ENCODE peak calls at places on chromosomes 2 and 18, in nine cellular contexts. Q is GM23248, M is kidney epithelial cell, A is IMR-90, D is breast epithelium, U is tibial nerve, H is pancreas, Y is brain microvascular endothelial cell, T is H1. W is an unnamed sample.
A peak's percentile ranks its signal among the peaks of the same experiment; 100 is the strongest.

GRCh38 chr2:47452761-47453160 is 49.8 kb downstream of the MSH2 start:
- DNase-seq in M (no peak), H (no peak), U (no peak), A (no peak), D (no peak), Y (no peak), Q (no peak), T (no peak), W (no peak)

GRCh38 chr2:186726938-186727337 is 33.1 kb downstream of the FAM171B start:
- DNase-seq in T (no peak), U (no peak), Y (no peak), D (no peak), H (no peak), Q (peak; percentile 9), M (no peak), A (peak; percentile 60), W (no peak)

GRCh38 chr2:96485751-96486643 is 19.2 kb downstream of the NEURL3 start:
- DNase-seq in A (peak; percentile 87), M (peak; percentile 95), Q (peak; percentile 94), T (peak; percentile 69), U (peak; percentile 39), D (peak; percentile 74), H (peak; percentile 65), Y (peak; percentile 81), W (no peak)

GRCh38 chr18:62751341-62751821 is 36.0 kb downstream of the PHLPP1 start:
- DNase-seq in Q (peak; percentile 12), A (peak; percentile 25), D (no peak), U (no peak), Y (peak; percentile 42), M (no peak), H (no peak), T (no peak), W (peak; percentile 84)

GRCh38 chr2:42844901-42845685 is 52.7 kb upstream of the HAAO start:
- DNase-seq in U (no peak), Y (no peak), M (no peak), H (no peak), T (no peak), Q (peak; percentile 67), D (no peak), A (peak; percentile 88), W (no peak)

GRCh38 chr2:85647823-85648526 is 20.0 kb downstream of the SFTPB start:
- DNase-seq in Q (no peak), A (no peak), H (no peak), D (no peak), Y (no peak), M (no peak), U (no peak), T (no peak), W (no peak)

GRCh38 chr2:9739508-9739907 is 103.8 kb upstream of the TAF1B start:
- DNase-seq in U (peak; percentile 36), M (no peak), D (no peak), A (no peak), Y (no peak), H (no peak), T (no peak), Q (peak; percentile 64), W (no peak)

GRCh38 chr2:226489765-226490164 is 309.9 kb downstream of the IRS1 start:
- DNase-seq in Q (peak; percentile 88), U (no peak), A (peak; percentile 94), H (no peak), T (no peak), Y (peak; percentile 67), M (peak; percentile 51), D (no peak), W (no peak)

GRCh38 chr2:38230756-38231155 is 146.3 kb downstream of the ATL2 start:
- DNase-seq in Y (no peak), U (no peak), M (no peak), H (no peak), A (no peak), Q (no peak), D (no peak), T (no peak), W (no peak)

GRCh38 chr2:37688771-37689468 is 17.5 kb upstream of the CDC42EP3 start:
- DNase-seq in A (peak; percentile 91), D (peak; percentile 50), H (peak; percentile 14), U (no peak), Y (peak; percentile 85), Q (no peak), T (no peak), M (peak; percentile 82), W (no peak)

GRCh38 chr2:124838426-124838825 is 813.3 kb downstream of the CNTNAP5 start:
- DNase-seq in T (no peak), Y (no peak), H (no peak), Q (no peak), A (no peak), U (no peak), M (no peak), D (no peak), W (no peak)

GRCh38 chr2:3409627-3410170 is 30.2 kb downstream of the TRAPPC12 start:
- DNase-seq in D (no peak), U (no peak), A (no peak), Y (no peak), H (no peak), M (no peak), Q (no peak), T (no peak), W (no peak)

GRCh38 chr18:67652296-67652695 is 135.8 kb upstream of the DSEL start:
- DNase-seq in D (no peak), T (no peak), M (no peak), Q (no peak), Y (no peak), H (no peak), A (no peak), U (no peak), W (no peak)

GRCh38 chr18:70671889-70672551 is 383.2 kb downstream of the SOCS6 start:
- DNase-seq in D (no peak), H (no peak), U (no peak), T (no peak), Y (no peak), Q (no peak), A (no peak), M (no peak), W (no peak)

GRCh38 chr2:27929916-27930486 is 39.5 kb downstream of the BABAM2 start:
- DNase-seq in H (no peak), M (no peak), D (no peak), Y (no peak), U (no peak), Q (no peak), T (no peak), A (no peak), W (no peak)

GRCh38 chr2:216294305-216294704 is 78.0 kb downstream of the MARCHF4 start:
- DNase-seq in A (no peak), T (no peak), H (no peak), Y (no peak), Q (no peak), M (no peak), D (peak; percentile 76), U (no peak), W (no peak)

GRCh38 chr2:168025487-168026203 is 221.8 kb downstream of the STK39 start:
- DNase-seq in H (no peak), Q (no peak), U (no peak), T (no peak), M (no peak), Y (no peak), A (no peak), D (peak; percentile 44), W (no peak)

GRCh38 chr2:186783254-186783653 is 65.7 kb downstream of the ZSWIM2 start:
- DNase-seq in Q (no peak), A (no peak), U (no peak), H (no peak), Y (no peak), D (no peak), M (no peak), T (no peak), W (no peak)

GRCh38 chr2:120308038-120308910 is 37.7 kb upstream of the INHBB start:
- DNase-seq in A (no peak), T (no peak), D (no peak), H (no peak), Y (no peak), U (no peak), Q (peak; percentile 49), M (no peak), W (no peak)

GRCh38 chr2:6917071-6917760 is at the start of gene RNF144A:
- DNase-seq in A (peak; percentile 12), U (peak; percentile 43), T (peak; percentile 87), H (peak; percentile 71), M (no peak), Q (peak; percentile 82), Y (no peak), D (no peak), W (peak; percentile 15)

GRCh38 chr2:230796280-230796862 is 68.4 kb upstream of the ITM2C start:
- DNase-seq in Q (peak; percentile 81), M (no peak), T (no peak), H (no peak), U (no peak), Y (peak; percentile 74), D (no peak), A (peak; percentile 69), W (no peak)
- H3K36me3 ChIP-seq in Q (peaks cover 8% of the 10 kb centered on the region), M (no peaks in the 10 kb centered on the region), T (no peaks in the 10 kb centered on the region), H (no peaks in the 10 kb centered on the region), U (peaks cover 55% of the 10 kb centered on the region), Y (peaks cover 6% of the 10 kb centered on the region), D (no peaks in the 10 kb centered on the region), A (peaks cover 16% of the 10 kb centered on the region), W (peaks cover 52% of the 10 kb centered on the region)

GRCh38 chr18:45854036-45854586 is 28.6 kb downstream of the SIGLEC15 start:
- DNase-seq in M (no peak), Q (no peak), D (no peak), A (no peak), H (no peak), U (no peak), T (no peak), Y (no peak), W (no peak)
- H3K36me3 ChIP-seq in M (peaks cover 2% of the 10 kb centered on the region), Q (peaks cover 89% of the 10 kb centered on the region), D (peaks cover 8% of the 10 kb centered on the region), A (peaks cover 56% of the 10 kb centered on the region), H (no peaks in the 10 kb centered on the region), U (peaks cover 96% of the 10 kb centered on the region), T (peaks cover 2% of the 10 kb centered on the region), Y (peaks cover 60% of the 10 kb centered on the region), W (peaks cover 44% of the 10 kb centered on the region)

DNA sequence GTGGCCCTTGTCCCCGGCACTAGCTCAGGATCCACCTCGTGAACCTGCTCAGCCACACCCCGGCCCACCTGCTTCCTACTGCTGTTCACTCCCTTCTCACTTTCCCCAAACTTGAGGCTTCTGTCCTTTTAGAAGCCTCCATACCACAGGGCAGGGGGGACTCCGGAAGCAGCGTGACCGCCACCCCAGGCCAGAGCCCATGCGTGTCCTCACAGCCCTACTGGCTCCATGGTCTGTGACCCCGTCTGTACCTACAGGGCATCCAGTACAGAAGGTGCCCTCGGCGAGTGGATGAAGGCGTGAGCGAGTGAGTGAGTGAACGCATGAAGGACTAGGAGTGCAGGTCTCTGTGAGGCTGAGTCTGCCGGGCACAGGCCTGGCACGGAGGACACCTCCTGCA is 253.2 kb downstream of the TWIST2 start:
- DNase-seq in Y (no peak), Q (no peak), H (no peak), T (no peak), M (no peak), A (no peak), U (no peak), D (no peak), W (no peak)
- H3K36me3 ChIP-seq in Y (no peaks in the 10 kb centered on the region), Q (no peaks in the 10 kb centered on the region), H (no peaks in the 10 kb centered on the region), T (no peaks in the 10 kb centered on the region), M (no peaks in the 10 kb centered on the region), A (peaks cover 50% of the 10 kb centered on the region), U (peaks cover 95% of the 10 kb centered on the region), D (peaks cover 9% of the 10 kb centered on the region), W (peaks cover 45% of the 10 kb centered on the region)

DNA sequence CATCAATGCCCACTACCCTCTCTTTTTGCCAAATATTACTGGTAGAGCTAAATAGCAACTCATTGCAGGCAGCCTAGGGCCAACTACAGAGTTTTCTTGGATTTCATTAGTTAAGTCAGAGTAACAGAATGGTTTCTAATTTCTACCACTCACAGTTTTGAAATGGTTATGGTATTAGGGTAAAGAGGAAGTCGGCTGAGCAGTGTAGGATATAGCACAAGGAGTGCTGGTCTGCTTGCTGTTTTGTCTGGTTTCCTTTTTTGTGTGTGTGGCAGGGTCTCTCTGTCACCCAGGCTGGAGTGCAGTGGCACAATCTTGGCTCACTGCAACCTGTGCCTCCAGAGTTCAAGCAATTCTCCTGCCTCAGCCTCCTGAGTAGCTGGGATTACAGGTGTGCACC is 289.2 kb upstream of the CCDC68 start:
- DNase-seq in D (no peak), H (no peak), Q (no peak), Y (no peak), T (no peak), A (no peak), M (no peak), U (no peak), W (no peak)
- H3K36me3 ChIP-seq in D (no peaks in the 10 kb centered on the region), H (no peaks in the 10 kb centered on the region), Q (peaks cover 6% of the 10 kb centered on the region), Y (no peaks in the 10 kb centered on the region), T (no peaks in the 10 kb centered on the region), A (peaks cover 4% of the 10 kb centered on the region), M (no peaks in the 10 kb centered on the region), U (no peaks in the 10 kb centered on the region), W (no peaks in the 10 kb centered on the region)